ENCODE peak calls at places on chromosomes 16 and 17, in ten cellular contexts. N is GM12891, A is GM23338, B is SK-N-MC, Q is breast epithelium, V is transverse colon, T is esophagus muscularis mucosa, C is spleen, O is GM12892, W is K562. H is an unnamed sample.

GRCh38 chr17:49548506-49549310 is 27.0 kb upstream of the NXPH3 start:
- DNase-seq in N (no peak), A (peak; percentile 73), B (no peak), Q (no peak), V (no peak), T (no peak), C (peak; percentile 58), O (no peak), W (peak; percentile 60), H (no peak)

GRCh38 chr16:28986492-28986891 is 1.6 kb downstream of the LAT start:
- DNase-seq in N (no peak), A (no peak), B (no peak), Q (no peak), V (no peak), T (no peak), C (no peak), O (no peak), W (no peak), H (no peak)

GRCh38 chr17:80889897-80890550 is 101.6 kb upstream of the CHMP6 start:
- DNase-seq in N (no peak), A (no peak), B (no peak), Q (no peak), V (no peak), T (no peak), C (peak; percentile 72), O (no peak), W (no peak), H (no peak)

GRCh38 chr16:87350681-87351319 is 32.8 kb downstream of the FBXO31 start:
- DNase-seq in N (no peak), A (no peak), B (no peak), Q (no peak), V (no peak), T (no peak), C (no peak), O (no peak), W (no peak), H (no peak)

GRCh38 chr16:11329080-11329491 is 16.2 kb upstream of the RMI2 start:
- DNase-seq in N (no peak), A (peak; percentile 90), B (no peak), Q (no peak), V (no peak), T (no peak), C (no peak), O (no peak), W (no peak), H (no peak)

GRCh38 chr17:32732900-32733299 is 144.0 kb downstream of the MYO1D start:
- DNase-seq in N (no peak), A (no peak), B (no peak), Q (no peak), V (no peak), T (no peak), C (no peak), O (no peak), W (no peak), H (no peak)

GRCh38 chr16:23248261-23249194 is 53.6 kb upstream of the SCNN1B start:
- DNase-seq in N (no peak), A (no peak), B (no peak), Q (no peak), V (no peak), T (no peak), C (no peak), O (no peak), W (no peak), H (no peak)

GRCh38 chr17:8326591-8327583 is 12.8 kb upstream of the ODF4 start:
- DNase-seq in N (peak; percentile 65), A (peak; percentile 61), B (no peak), Q (no peak), V (no peak), T (no peak), C (no peak), O (no peak), W (no peak), H (no peak)

GRCh38 chr16:65547799-65548446 is 426.1 kb upstream of the CDH11 start:
- DNase-seq in N (no peak), A (peak; percentile 19), B (no peak), Q (no peak), V (no peak), T (no peak), C (no peak), O (no peak), W (no peak), H (no peak)

GRCh38 chr17:55496094-55496881 is 15.0 kb downstream of the SMIM36 start:
- DNase-seq in N (no peak), A (no peak), B (peak; percentile 12), Q (no peak), V (peak; percentile 21), T (no peak), C (no peak), O (no peak), W (no peak), H (no peak)

GRCh38 chr17:37310940-37311339 is 64.8 kb upstream of the C17orf78 start:
- DNase-seq in N (no peak), A (no peak), B (no peak), Q (no peak), V (no peak), T (no peak), C (no peak), O (no peak), W (no peak), H (no peak)

GRCh38 chr16:814974-815373 is 14.4 kb upstream of the GNG13 start:
- DNase-seq in N (no peak), A (no peak), B (no peak), Q (no peak), V (no peak), T (no peak), C (no peak), O (no peak), W (no peak), H (no peak)

GRCh38 chr17:78915872-78916632 is 9.1 kb downstream of the TIMP2 start:
- DNase-seq in N (no peak), A (no peak), B (no peak), Q (no peak), V (peak; percentile 55), T (peak; percentile 94), C (peak; percentile 88), O (no peak), W (no peak), H (no peak)

GRCh38 chr16:56939801-56940200 is 7.9 kb downstream of the HERPUD1 start:
- DNase-seq in N (no peak), A (no peak), B (no peak), Q (no peak), V (no peak), T (no peak), C (no peak), O (no peak), W (peak; percentile 37), H (no peak)
- TF ChIP-seq POLR2AphosphoS5 in N (no peak), A (no peak), B (no peak), Q (no peak), V (no peak), T (no peak), C (peak; percentile 35), O (no peak), W (no peak), H (no peak)

GRCh38 chr17:64174686-64175456 is 44.9 kb upstream of the ERN1 start:
- DNase-seq in N (no peak), A (no peak), B (no peak), Q (no peak), V (no peak), T (no peak), C (no peak), O (no peak), W (no peak), H (no peak)
- TF ChIP-seq POLR2AphosphoS5 in N (no peak), A (no peak), B (no peak), Q (no peak), V (no peak), T (no peak), C (peak; percentile 54), O (no peak), W (no peak), H (no peak)

GRCh38 chr16:54645328-54645727 is 285.3 kb upstream of the IRX5 start:
- DNase-seq in N (no peak), A (no peak), B (no peak), Q (no peak), V (no peak), T (no peak), C (no peak), O (no peak), W (no peak), H (peak; percentile 76)

GRCh38 chr16:54649846-54650245 is 280.8 kb upstream of the IRX5 start:
- DNase-seq in N (no peak), A (no peak), B (no peak), Q (no peak), V (no peak), T (no peak), C (no peak), O (no peak), W (no peak), H (no peak)

GRCh38 chr16:54648575-54648974 is 282.1 kb upstream of the IRX5 start:
- DNase-seq in N (no peak), A (peak; percentile 3), B (no peak), Q (no peak), V (no peak), T (no peak), C (no peak), O (no peak), W (no peak), H (no peak)

GRCh38 chr16:54647216-54647615 is 283.4 kb upstream of the IRX5 start:
- DNase-seq in N (no peak), A (no peak), B (no peak), Q (no peak), V (no peak), T (no peak), C (no peak), O (no peak), W (no peak), H (peak; percentile 84)

GRCh38 chr16:54647731-54648221 is 282.9 kb upstream of the IRX5 start:
- DNase-seq in N (no peak), A (no peak), B (no peak), Q (no peak), V (no peak), T (no peak), C (no peak), O (no peak), W (no peak), H (peak; percentile 58)
- TF ChIP-seq POLR2AphosphoS5 in N (no peak), A (no peak), B (no peak), Q (no peak), V (no peak), T (no peak), C (no peak), O (no peak), W (no peak), H (no peak)

DNA sequence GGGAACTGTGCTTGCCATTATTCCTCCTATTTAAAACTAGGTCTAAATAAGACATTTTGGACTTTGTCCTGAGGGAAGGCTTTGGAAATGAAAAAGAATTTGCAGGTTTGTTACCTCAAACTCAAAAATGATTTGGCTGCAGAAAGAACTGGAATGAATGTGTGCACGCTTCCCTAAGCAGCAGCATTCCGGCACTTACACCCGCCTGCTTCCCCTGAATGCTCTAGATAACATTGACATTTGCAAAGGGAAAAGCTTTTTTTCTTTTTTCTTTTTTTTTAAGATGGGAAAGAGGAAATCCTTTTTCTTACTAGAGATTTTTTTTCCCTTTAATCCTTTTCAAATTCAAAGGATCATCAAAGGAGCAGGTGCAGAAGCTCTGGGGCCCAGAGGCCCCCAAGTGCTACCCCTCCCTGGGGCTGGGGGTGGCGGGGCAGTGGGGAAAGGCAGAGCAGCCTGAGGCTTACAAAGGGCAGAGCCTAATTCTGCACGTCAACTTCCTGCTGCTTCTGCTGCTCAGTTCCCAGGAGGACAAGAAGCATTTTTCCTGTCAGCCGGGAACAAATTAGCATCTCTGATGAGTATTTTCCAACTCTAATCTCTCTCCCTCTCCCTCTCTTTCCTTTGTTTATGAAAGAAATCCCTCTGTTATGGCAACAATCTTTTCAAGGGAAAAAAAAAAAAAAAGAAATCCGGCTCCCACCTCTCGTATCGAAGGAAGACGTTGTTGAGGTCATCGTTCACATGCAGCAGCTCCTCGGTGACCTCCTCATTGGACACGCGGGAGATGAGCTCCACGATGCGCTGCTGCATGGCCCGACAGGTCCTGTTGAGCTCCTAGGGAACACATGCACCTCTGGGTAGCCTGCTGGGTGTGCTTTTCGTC is 32.1 kb upstream of the SREBF1 start:
- DNase-seq in N (no peak), A (peak; percentile 58), B (no peak), Q (no peak), V (no peak), T (no peak), C (no peak), O (no peak), W (no peak), H (no peak)
- TF ChIP-seq POLR2AphosphoS5 in N (no peak), A (no peak), B (no peak), Q (no peak), V (peak; percentile 5), T (peak; percentile 31), C (no peak), O (no peak), W (no peak), H (no peak)

H was measured in prostate gland.